ENCODE peak calls at places on chromosomes 3 and 15, in nine cellular contexts. S, U, X, Z, L, D, A, W and B are unnamed samples.

GRCh38 chr3:140585828-140586227 is 92.0 kb upstream of the TRIM42 start:
- DNase-seq in S (peak; percentile 97), U (peak; percentile 69), X (no peak), Z (peak; percentile 98), L (no peak), D (peak; percentile 32), A (no peak), W (no peak), B (no peak)

GRCh38 chr3:187807086-187807862 is 62.0 kb upstream of the BCL6 start:
- DNase-seq in S (peak; percentile 71), U (peak; percentile 76), X (no peak), Z (peak; percentile 79), L (no peak), D (peak; percentile 41), A (no peak), W (no peak), B (no peak)

GRCh38 chr15:68979036-68979435 is 35.5 kb upstream of the NOX5 start:
- DNase-seq in S (no peak), U (no peak), X (no peak), Z (no peak), L (no peak), D (no peak), A (no peak), W (no peak), B (no peak)

GRCh38 chr3:113898892-113899291 is 48.9 kb upstream of the ZDHHC23 start:
- DNase-seq in S (peak; percentile 33), U (peak; percentile 85), X (no peak), Z (peak; percentile 44), L (no peak), D (peak; percentile 28), A (no peak), W (no peak), B (no peak)

GRCh38 chr3:191566469-191566868 is 105.5 kb downstream of the PYDC2 start:
- DNase-seq in S (peak; percentile 45), U (no peak), X (no peak), Z (peak; percentile 60), L (no peak), D (no peak), A (no peak), W (no peak), B (no peak)

GRCh38 chr3:172517859-172518466 is 5.3 kb downstream of the TNFSF10 start:
- DNase-seq in S (no peak), U (peak; percentile 32), X (no peak), Z (no peak), L (no peak), D (no peak), A (no peak), W (no peak), B (no peak)

GRCh38 chr15:35307026-35307425 is 221.9 kb upstream of the NANOGP8 start:
- DNase-seq in S (no peak), U (no peak), X (no peak), Z (no peak), L (no peak), D (no peak), A (no peak), W (no peak), B (no peak)

GRCh38 chr3:196800742-196801141 is 61.1 kb downstream of the PAK2 start:
- DNase-seq in S (no peak), U (no peak), X (no peak), Z (no peak), L (no peak), D (no peak), A (no peak), W (no peak), B (no peak)

GRCh38 chr15:72155021-72155621 is 36.9 kb downstream of the SENP8 start:
- DNase-seq in S (peak; percentile 13), U (peak; percentile 37), X (no peak), Z (peak; percentile 42), L (no peak), D (no peak), A (peak; percentile 96), W (peak; percentile 75), B (peak; percentile 99)

GRCh38 chr15:55823191-55823670 is 80.3 kb upstream of the PRTG start:
- DNase-seq in S (peak; percentile 96), U (peak; percentile 89), X (no peak), Z (peak; percentile 95), L (no peak), D (peak; percentile 76), A (no peak), W (no peak), B (no peak)

GRCh38 chr15:46576611-46577010 is 941.8 kb downstream of the SQOR start:
- DNase-seq in S (no peak), U (peak; percentile 12), X (no peak), Z (no peak), L (no peak), D (no peak), A (no peak), W (no peak), B (no peak)

GRCh38 chr3:49666592-49666991 is 7.6 kb upstream of the APEH start:
- DNase-seq in S (no peak), U (peak; percentile 36), X (no peak), Z (no peak), L (no peak), D (no peak), A (no peak), W (no peak), B (no peak)

GRCh38 chr3:48122504-48122903 is 65.7 kb downstream of the CDC25A start:
- DNase-seq in S (no peak), U (no peak), X (no peak), Z (no peak), L (no peak), D (no peak), A (no peak), W (no peak), B (no peak)

DNA sequence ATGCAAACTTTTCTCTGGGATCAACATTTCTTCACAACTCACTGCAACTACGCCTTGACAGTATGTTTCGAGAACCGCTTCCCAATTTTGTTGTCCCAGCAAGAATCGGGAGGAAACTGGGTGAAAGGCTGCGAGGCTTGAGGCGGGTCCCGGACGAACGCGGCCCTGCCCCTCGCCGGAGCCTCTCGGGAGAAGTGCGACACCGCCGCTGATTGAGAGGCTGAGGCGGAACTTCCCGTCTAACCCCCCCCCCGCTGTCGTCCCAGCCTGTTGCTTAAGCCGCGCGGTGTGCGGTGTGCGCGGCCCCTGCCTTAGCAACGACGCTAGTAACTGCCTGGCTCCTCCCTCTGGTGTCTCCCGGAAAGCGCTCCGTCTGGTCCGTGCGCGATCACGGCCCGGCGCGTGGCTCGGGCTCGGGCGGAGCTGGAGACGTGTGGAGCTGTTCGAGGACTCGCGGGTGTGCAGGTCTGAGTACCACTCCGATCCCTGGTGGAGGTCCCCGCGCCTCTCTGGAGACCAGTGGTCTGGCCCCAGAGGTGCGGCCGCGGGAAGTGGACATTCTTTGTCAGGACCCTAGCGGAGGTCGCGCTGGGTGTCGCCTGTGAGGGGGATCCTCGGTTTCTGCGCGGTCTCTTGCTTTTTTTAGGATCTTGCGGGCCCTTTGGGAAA is at the start of the genes DTWD1 and FAM227B:
- DNase-seq in S (peak; percentile 98), U (peak; percentile 99), X (peak; percentile 89), Z (peak; percentile 99), L (peak; percentile 97), D (peak; percentile 94), A (peak; percentile 99), W (peak; percentile 98), B (peak; percentile 95)
- TF ChIP-seq CTCF in S (no peak), U (no peak), X (no peak), Z (no peak), L (no peak), D (no peak), A (no peak), W (no peak), B (no peak)

GRCh38 chr3:45667569-45667967 is 21.6 kb upstream of the SACM1L start:
- DNase-seq in S (no peak), U (no peak), X (no peak), Z (no peak), L (no peak), D (no peak), A (no peak), W (no peak), B (no peak)

GRCh38 chr3:45664558-45664957 is 24.6 kb upstream of the SACM1L start:
- DNase-seq in S (no peak), U (no peak), X (peak; percentile 65), Z (no peak), L (no peak), D (no peak), A (no peak), W (no peak), B (peak; percentile 74)

GRCh38 chr3:45660567-45660901 is 28.7 kb upstream of the SACM1L start:
- DNase-seq in S (no peak), U (no peak), X (no peak), Z (no peak), L (no peak), D (no peak), A (no peak), W (no peak), B (no peak)

GRCh38 chr3:45666729-45667440 is 22.3 kb upstream of the SACM1L start:
- DNase-seq in S (peak; percentile 70), U (peak; percentile 61), X (no peak), Z (peak; percentile 79), L (no peak), D (no peak), A (no peak), W (peak; percentile 60), B (no peak)

DNA sequence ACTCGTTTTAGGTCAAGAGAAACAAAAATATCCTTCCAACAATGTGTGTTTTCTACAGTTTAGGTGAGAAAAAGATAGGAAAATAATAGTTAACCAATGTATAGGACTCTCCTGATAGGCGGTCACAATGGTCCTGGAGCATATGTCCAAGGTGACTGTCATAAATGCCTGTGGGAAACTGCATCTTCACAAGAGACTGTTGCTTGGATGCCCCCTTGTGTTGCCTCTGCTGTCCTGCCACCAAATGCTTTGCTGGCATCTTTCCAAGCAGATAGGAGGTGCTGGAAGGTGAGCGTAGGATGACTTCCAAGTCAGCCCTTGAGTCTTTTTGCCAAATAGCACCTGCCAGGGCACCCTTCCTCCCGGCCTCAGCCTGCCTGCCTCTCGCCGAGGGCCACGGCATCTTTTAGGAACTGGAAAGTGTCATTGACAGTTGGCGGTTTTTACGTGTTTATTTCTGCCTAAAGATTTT is 24.1 kb upstream of the SACM1L start:
- DNase-seq in S (no peak), U (no peak), X (peak; percentile 38), Z (no peak), L (peak; percentile 49), D (no peak), A (no peak), W (no peak), B (peak; percentile 83)
- TF ChIP-seq CTCF in S (no peak), U (peak; percentile 36), X (peak; percentile 65), Z (peak; percentile 51), L (peak; percentile 89), D (peak; percentile 31), A (peak; percentile 61), W (peak; percentile 69), B (peak; percentile 60)

GRCh38 chr15:98805434-98806274 is 157.3 kb downstream of the IGF1R start:
- DNase-seq in S (no peak), U (no peak), X (no peak), Z (no peak), L (peak; percentile 28), D (no peak), A (no peak), W (no peak), B (no peak)
- TF ChIP-seq CTCF in S (peak; percentile 5), U (peak; percentile 23), X (no peak), Z (peak; percentile 32), L (peak; percentile 47), D (no peak), A (no peak), W (peak; percentile 29), B (peak; percentile 10)

DNA sequence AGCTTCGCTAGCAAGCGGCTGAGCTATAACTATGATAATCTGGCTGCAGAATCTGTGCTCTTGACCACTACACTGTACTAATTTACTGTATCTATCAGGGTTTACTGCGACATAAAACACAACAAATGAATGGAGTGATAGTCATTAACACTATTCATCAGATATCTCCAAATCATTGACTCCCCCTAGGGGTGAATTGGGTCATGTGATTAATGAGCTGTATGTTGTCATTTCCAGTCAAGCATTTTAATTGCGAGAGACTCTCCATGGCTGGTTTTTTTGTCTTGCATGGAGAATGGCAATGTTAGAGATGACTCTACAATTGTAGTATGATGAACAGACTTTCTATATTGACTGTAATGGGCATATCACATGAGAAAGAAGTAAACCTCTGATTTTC is 10.5 kb upstream of the TM4SF18 start:
- DNase-seq in S (no peak), U (no peak), X (no peak), Z (no peak), L (no peak), D (no peak), A (no peak), W (no peak), B (no peak)
- TF ChIP-seq CTCF in S (peak; percentile 7), U (peak; percentile 7), X (no peak), Z (no peak), L (no peak), D (no peak), A (no peak), W (no peak), B (no peak)